ENCODE peak calls at places on chromosomes 5 and 9, in five cellular contexts. One of them, this sample, is unnamed.

GRCh38 chr5:67211926-67212325 is 15.3 kb upstream of the CD180 start:
- DNase-seq in T-helper 1 cell: no peak
- DNase-seq in NCI-H1694: no peak
- DNase-seq in ovary: no peak
- DNase-seq in AG04450: peak; percentile 55
- DNase-seq in this sample: no peak

GRCh38 chr9:134493471-134494272 is 147.9 kb upstream of the COL5A1 start:
- DNase-seq in T-helper 1 cell: no peak
- DNase-seq in NCI-H1694: no peak
- DNase-seq in ovary: no peak
- DNase-seq in AG04450: no peak
- DNase-seq in this sample: no peak

GRCh38 chr5:172869734-172870133 is 35.7 kb downstream of the ERGIC1 start:
- DNase-seq in T-helper 1 cell: no peak
- DNase-seq in NCI-H1694: no peak
- DNase-seq in ovary: no peak
- DNase-seq in AG04450: no peak
- DNase-seq in this sample: no peak

GRCh38 chr5:134370306-134370870 is 981 bp upstream of the UBE2B start:
- DNase-seq in T-helper 1 cell: no peak
- DNase-seq in NCI-H1694: no peak
- DNase-seq in ovary: no peak
- DNase-seq in AG04450: no peak
- DNase-seq in this sample: no peak

GRCh38 chr9:89877051-89878002 is 272.5 kb downstream of the GADD45G start:
- DNase-seq in T-helper 1 cell: no peak
- DNase-seq in NCI-H1694: no peak
- DNase-seq in ovary: peak; percentile 3
- DNase-seq in AG04450: no peak
- DNase-seq in this sample: peak; percentile 11

GRCh38 chr5:109740329-109740728 is 50.6 kb downstream of the MAN2A1 start:
- DNase-seq in T-helper 1 cell: no peak
- DNase-seq in NCI-H1694: no peak
- DNase-seq in ovary: no peak
- DNase-seq in AG04450: no peak
- DNase-seq in this sample: peak; percentile 17

GRCh38 chr5:82620957-82621600 is 342.9 kb upstream of the RPS23 start:
- DNase-seq in T-helper 1 cell: no peak
- DNase-seq in NCI-H1694: no peak
- DNase-seq in ovary: no peak
- DNase-seq in AG04450: no peak
- DNase-seq in this sample: no peak

GRCh38 chr9:114291064-114291474 is 31.8 kb upstream of the ORM1 start:
- DNase-seq in T-helper 1 cell: peak; percentile 40
- DNase-seq in NCI-H1694: peak; percentile 79
- DNase-seq in ovary: peak; percentile 83
- DNase-seq in AG04450: no peak
- DNase-seq in this sample: peak; percentile 72

GRCh38 chr9:15222313-15222712 is 84.7 kb downstream of the TTC39B start:
- DNase-seq in T-helper 1 cell: no peak
- DNase-seq in NCI-H1694: no peak
- DNase-seq in ovary: no peak
- DNase-seq in AG04450: no peak
- DNase-seq in this sample: no peak

GRCh38 chr9:116987902-116988301 is 300.8 kb downstream of the TRIM32 start:
- DNase-seq in T-helper 1 cell: no peak
- DNase-seq in NCI-H1694: no peak
- DNase-seq in ovary: no peak
- DNase-seq in AG04450: no peak
- DNase-seq in this sample: no peak

GRCh38 chr5:1882337-1883119 is at the start of gene IRX4:
- DNase-seq in T-helper 1 cell: no peak
- DNase-seq in NCI-H1694: no peak
- DNase-seq in ovary: no peak
- DNase-seq in AG04450: no peak
- DNase-seq in this sample: no peak

GRCh38 chr5:154779105-154779504 is 23.9 kb downstream of the LARP1 start:
- DNase-seq in T-helper 1 cell: no peak
- DNase-seq in NCI-H1694: no peak
- DNase-seq in ovary: no peak
- DNase-seq in AG04450: peak; percentile 69
- DNase-seq in this sample: no peak

GRCh38 chr9:33177633-33178032 is 10.5 kb upstream of the B4GALT1 start:
- DNase-seq in T-helper 1 cell: no peak
- DNase-seq in NCI-H1694: no peak
- DNase-seq in ovary: no peak
- DNase-seq in AG04450: no peak
- DNase-seq in this sample: no peak

GRCh38 chr9:20662156-20662555 is 21.9 kb upstream of the FOCAD start:
- DNase-seq in T-helper 1 cell: no peak
- DNase-seq in NCI-H1694: no peak
- DNase-seq in ovary: no peak
- DNase-seq in AG04450: no peak
- DNase-seq in this sample: no peak

GRCh38 chr5:154829589-154830218 is 20.7 kb downstream of the FAXDC2 start:
- DNase-seq in T-helper 1 cell: peak; percentile 3
- DNase-seq in NCI-H1694: no peak
- DNase-seq in ovary: no peak
- DNase-seq in AG04450: no peak
- DNase-seq in this sample: no peak

This sample was measured in adrenal gland.